ENCODE peak calls at places on chromosomes 11 and 22, in seven cellular contexts. S is naive thymus-derived CD4-positive, alpha-beta T cell; R is cardiac muscle cell; L is SJSA1; W is Peyer's patch; P is breast epithelium; M is esophagus squamous epithelium. Q is an unnamed sample. For H3K4me1, the result is how much of the 10 kb centered on the place peaks cover.

GRCh38 chr22:22207845-22208564 is 36.6 kb upstream of the VPREB1 start:
- DNase-seq in R (peak), L (peak), S (peak), P (peak), W (peak), M (no peak), Q (peak)

GRCh38 chr11:23336961-23337360 is 476.7 kb upstream of the CCDC179 start:
- DNase-seq in R (no peak), P (no peak), L (no peak), S (no peak), M (no peak), W (no peak), Q (no peak)

GRCh38 chr11:12286606-12287005 is 90.8 kb upstream of the PARVA start:
- DNase-seq in W (no peak), S (no peak), R (no peak), M (no peak), P (no peak), L (no peak), Q (no peak)

GRCh38 chr11:132981146-132981956 is 551.0 kb downstream of the OPCML start:
- DNase-seq in M (no peak), S (no peak), R (no peak), W (no peak), P (no peak), L (no peak), Q (no peak)

GRCh38 chr11:45659031-45659817 is 6.2 kb downstream of the CHST1 start:
- DNase-seq in P (no peak), R (no peak), W (no peak), M (no peak), L (no peak), S (no peak), Q (no peak)

GRCh38 chr11:93773045-93773477 is 11.0 kb upstream of the MED17 start:
- DNase-seq in S (no peak), P (no peak), L (no peak), W (no peak), R (peak), M (no peak), Q (no peak)

GRCh38 chr11:74257934-74258553 is 53.4 kb downstream of the P4HA3 start:
- DNase-seq in S (no peak), M (no peak), L (no peak), W (no peak), P (no peak), R (peak), Q (no peak)

GRCh38 chr11:104003491-104003890 is 32.9 kb upstream of the DDI1 start:
- DNase-seq in P (no peak), S (no peak), L (no peak), W (no peak), M (no peak), R (peak), Q (no peak)

GRCh38 chr11:118099838-118100570 is 13.2 kb upstream of the SMIM35 start:
- DNase-seq in L (no peak), W (no peak), M (no peak), P (no peak), S (no peak), R (no peak), Q (no peak)

GRCh38 chr11:46332568-46333128 is 14.6 kb upstream of the DGKZ start:
- DNase-seq in S (peak), P (no peak), M (no peak), R (peak), W (no peak), L (no peak), Q (peak)

GRCh38 chr11:124657922-124658321 is 15.6 kb downstream of the SIAE start:
- DNase-seq in L (no peak), P (no peak), M (no peak), W (no peak), S (no peak), R (no peak), Q (no peak)

GRCh38 chr11:108431997-108432396 is 35.3 kb downstream of the C11orf65 start:
- DNase-seq in S (no peak), W (no peak), P (no peak), R (no peak), M (no peak), L (no peak), Q (no peak)

GRCh38 chr11:71485466-71485865 is 32.5 kb downstream of the NADSYN1 start:
- DNase-seq in S (no peak), R (no peak), W (peak), P (no peak), M (no peak), L (no peak), Q (no peak)

GRCh38 chr11:93622043-93622442 is 39.4 kb upstream of the CEP295 start:
- DNase-seq in W (peak), M (no peak), R (no peak), P (no peak), S (no peak), L (no peak), Q (no peak)

GRCh38 chr11:73950869-73951710 is at the start of gene DNAJB13:
- DNase-seq in L (no peak), S (no peak), M (no peak), P (no peak), W (peak), R (peak), Q (peak)

GRCh38 chr11:83012168-83013067 is 59.3 kb downstream of the RAB30 start:
- DNase-seq in P (no peak), L (no peak), S (no peak), R (no peak), M (no peak), W (no peak), Q (no peak)

GRCh38 chr11:103798456-103798855 is 238.0 kb upstream of the DDI1 start:
- DNase-seq in W (no peak), S (no peak), M (no peak), L (no peak), R (no peak), P (no peak), Q (no peak)

GRCh38 chr11:66338276-66339162 is 2.3 kb upstream of the RIN1 start:
- DNase-seq in R (no peak), P (no peak), M (no peak), W (no peak), L (no peak), S (no peak), Q (peak)
- H3K4me1 ChIP-seq in R (under half), P (under half), M (half or more), W (under half), L (under half), S (under half), Q (under half)

GRCh38 chr11:128891912-128892398 is 799 bp downstream of the KCNJ5 start:
- DNase-seq in P (no peak), R (peak), S (no peak), W (peak), L (no peak), M (no peak), Q (no peak)
- H3K4me1 ChIP-seq in P (under half), R (half or more), S (under half), W (under half), L (under half), M (half or more), Q (half or more)

DNA sequence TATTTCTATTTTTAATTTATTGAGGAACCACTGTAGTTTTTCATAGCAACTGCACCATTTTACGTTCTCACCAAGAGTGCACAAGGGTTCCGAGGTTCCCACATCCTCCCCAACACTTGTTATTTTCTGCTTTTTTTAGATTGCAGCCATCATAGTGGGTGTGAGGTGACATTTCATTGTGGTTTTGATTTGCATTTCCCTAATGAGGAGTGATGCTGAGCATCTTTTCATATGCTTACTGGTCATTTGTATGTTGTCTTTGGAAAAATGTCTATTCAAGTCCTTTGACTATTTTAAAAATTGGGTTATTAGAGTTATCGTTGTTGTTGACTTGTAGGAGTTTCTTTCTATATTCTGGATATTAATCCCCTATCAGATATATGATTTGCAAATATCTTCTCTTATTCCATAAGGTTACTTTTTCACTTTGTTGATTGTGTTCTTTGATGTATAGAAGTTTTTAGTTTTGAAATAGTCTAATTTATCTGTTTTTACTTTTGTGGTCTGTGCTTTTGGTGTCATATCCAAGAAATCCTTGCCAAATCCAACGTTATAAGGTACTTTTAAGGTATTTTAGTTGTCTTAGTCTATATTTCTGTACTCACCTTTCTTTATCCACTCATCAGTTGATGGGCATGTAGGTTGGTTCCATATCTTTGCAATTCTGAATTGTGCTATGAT is 9.0 kb downstream of the NEAT1 start:
- DNase-seq in W (peak), L (no peak), M (no peak), R (no peak), S (peak), P (peak), Q (no peak)
- H3K4me1 ChIP-seq in W (half or more), L (half or more), M (half or more), R (under half), S (half or more), P (under half), Q (half or more)

DNA sequence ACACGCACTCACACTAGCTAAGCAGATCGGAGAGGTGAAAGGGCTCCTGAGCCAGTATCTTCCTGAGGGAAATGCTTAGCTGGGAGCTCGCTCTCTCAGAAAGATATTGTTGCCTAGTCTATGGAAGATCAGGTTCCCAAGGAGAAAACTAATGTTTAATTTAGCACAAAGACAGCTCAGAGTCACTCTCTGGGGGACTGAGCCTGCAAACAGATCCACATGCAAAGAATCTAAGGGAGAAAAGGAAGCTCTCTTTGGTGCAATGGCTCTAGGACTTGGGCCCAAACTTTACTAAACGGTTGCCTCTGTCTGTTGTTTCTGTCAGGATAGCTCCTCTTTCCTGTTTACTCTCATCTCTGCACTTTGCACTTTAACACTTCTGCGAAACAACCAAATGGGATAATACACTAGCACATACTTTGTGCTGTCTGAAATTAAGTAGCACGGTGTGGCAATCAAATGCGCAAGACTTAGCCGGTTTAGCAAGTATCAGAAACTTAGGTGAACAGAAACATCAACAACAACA is 10.7 kb downstream of the MAML2 start:
- DNase-seq in P (no peak), L (no peak), W (no peak), R (no peak), S (no peak), M (no peak), Q (no peak)
- H3K4me1 ChIP-seq in P (under half), L (under half), W (under half), R (under half), S (under half), M (half or more), Q (half or more)

GRCh38 chr11:113555071-113555739 is 80.0 kb upstream of the DRD2 start:
- DNase-seq in R (no peak), P (no peak), M (no peak), W (no peak), L (no peak), S (no peak), Q (no peak)
- H3K4me1 ChIP-seq in R (under half), P (under half), M (under half), W (under half), L (under half), S (under half), Q (under half)

DNA sequence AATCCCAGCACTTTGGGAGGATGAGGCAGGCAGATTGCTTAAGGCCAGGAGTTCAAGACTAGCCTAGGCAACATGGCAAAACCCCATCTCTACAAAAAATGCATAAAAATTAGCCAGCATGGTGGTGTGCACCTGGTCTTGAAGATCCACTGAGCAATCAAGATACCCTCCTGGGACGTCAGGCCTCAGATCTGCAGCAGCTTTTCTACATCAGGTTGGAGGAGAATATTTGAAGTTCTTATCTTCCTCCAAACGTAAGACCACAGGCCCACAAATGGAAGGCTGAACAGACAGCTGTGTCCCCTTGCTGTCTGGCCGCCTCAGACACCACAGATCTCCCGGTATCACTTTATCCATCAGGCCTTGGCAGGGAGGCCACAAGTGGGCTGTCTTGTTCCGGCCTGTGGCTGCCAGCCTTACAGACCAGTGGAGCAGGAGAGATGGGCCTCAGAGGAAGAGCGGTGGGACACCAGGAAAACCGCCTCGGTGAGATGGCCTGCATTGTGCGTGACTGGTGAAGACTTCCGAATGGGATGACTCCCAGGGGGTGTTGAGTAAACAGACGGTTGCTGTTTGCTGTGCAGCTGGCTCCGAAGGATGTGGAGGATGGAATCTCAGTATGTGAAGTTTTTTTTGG is 15.9 kb downstream of the UBASH3B start:
- DNase-seq in R (no peak), M (no peak), P (no peak), W (no peak), S (no peak), L (no peak), Q (no peak)
- H3K4me1 ChIP-seq in R (under half), M (under half), P (under half), W (under half), S (half or more), L (under half), Q (under half)

GRCh38 chr11:130802567-130802966 is 113.7 kb downstream of the SNX19 start:
- DNase-seq in R (no peak), P (no peak), S (no peak), W (no peak), M (no peak), L (no peak), Q (no peak)
- H3K4me1 ChIP-seq in R (under half), P (under half), S (under half), W (under half), M (under half), L (under half), Q (under half)

GRCh38 chr22:49232319-49233067 is 595.2 kb downstream of the BRD1 start:
- DNase-seq in M (no peak), R (no peak), P (peak), W (no peak), L (no peak), S (no peak), Q (no peak)

GRCh38 chr22:49235463-49236300 is 592.0 kb downstream of the BRD1 start:
- DNase-seq in S (no peak), M (no peak), R (no peak), P (peak), W (no peak), L (no peak), Q (no peak)

GRCh38 chr22:49236541-49237075 is 591.1 kb downstream of the BRD1 start:
- DNase-seq in S (no peak), R (no peak), W (no peak), M (no peak), L (no peak), P (no peak), Q (no peak)

GRCh38 chr22:49233507-49234100 is 594.1 kb downstream of the BRD1 start:
- DNase-seq in S (no peak), R (no peak), M (no peak), P (peak), W (no peak), L (no peak), Q (no peak)

DNA sequence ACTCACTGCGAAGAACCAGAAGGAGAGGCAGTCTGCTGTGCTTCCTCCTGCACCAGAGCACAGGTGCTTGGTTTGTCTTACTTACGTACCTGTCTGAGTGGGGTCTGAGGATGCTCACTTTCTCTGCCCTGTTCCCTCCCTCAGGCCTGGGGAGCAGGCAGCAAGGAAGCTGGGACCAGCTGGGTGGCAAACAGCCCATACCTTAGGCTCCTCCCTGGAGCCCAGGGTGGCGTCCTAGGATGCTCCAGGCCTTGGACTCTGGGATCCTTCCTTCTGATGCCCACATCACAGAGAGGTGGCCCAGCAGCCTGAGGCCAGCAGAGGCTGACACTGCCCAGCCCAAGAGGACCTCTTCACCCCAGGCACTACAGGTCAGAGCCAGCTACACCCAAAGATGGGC is 593.2 kb downstream of the BRD1 start:
- DNase-seq in S (no peak), M (no peak), L (no peak), R (no peak), W (no peak), P (peak), Q (no peak)
- H3K4me1 ChIP-seq in S (under half), M (under half), L (under half), R (under half), W (under half), P (under half), Q (under half)

GRCh38 chr22:17115311-17115710 is 5.8 kb downstream of the TMEM121B start:
- DNase-seq in R (no peak), S (no peak), P (no peak), W (no peak), M (no peak), L (no peak), Q (no peak)
- H3K4me1 ChIP-seq in R (under half), S (under half), P (under half), W (under half), M (under half), L (under half), Q (under half)